ENCODE peak calls at places on chromosomes 13 and 19, in six cellular contexts. G, K, M, B, I and F are unnamed samples. For H3K4me1, the result is how much of the 10 kb centered on the place peaks cover.

GRCh38 chr19:35142531-35143230 is 374 bp upstream of the FXYD7 start:
- DNase-seq in G (peak), K (no peak), M (no peak), B (no peak), I (peak), F (no peak)

GRCh38 chr13:104875008-104875762 is 1660.3 kb downstream of the EFNB2 start:
- DNase-seq in G (no peak), K (no peak), M (no peak), B (no peak), I (no peak), F (no peak)

GRCh38 chr19:2289714-2290435 is 7.9 kb upstream of the PEAK3 start:
- DNase-seq in G (no peak), K (no peak), M (no peak), B (no peak), I (peak), F (peak)

GRCh38 chr19:48859711-48860572 is 8.5 kb downstream of the PLEKHA4 start:
- DNase-seq in G (no peak), K (no peak), M (no peak), B (no peak), I (peak), F (no peak)

GRCh38 chr13:48505597-48506091 is 27.2 kb downstream of the RCBTB2 start:
- DNase-seq in G (no peak), K (no peak), M (peak), B (no peak), I (no peak), F (no peak)

GRCh38 chr19:46746281-46746965 is at the start of gene STRN4:
- DNase-seq in G (peak), K (no peak), M (no peak), B (no peak), I (peak), F (peak)

GRCh38 chr13:32577032-32577431 is 9.2 kb upstream of the PDS5B start:
- DNase-seq in G (no peak), K (no peak), M (no peak), B (no peak), I (no peak), F (no peak)

GRCh38 chr19:15372470-15372869 is 7.1 kb downstream of the AKAP8 start:
- DNase-seq in G (no peak), K (no peak), M (no peak), B (no peak), I (no peak), F (peak)

GRCh38 chr13:67275351-67275989 is 45.3 kb upstream of the PCDH9 start:
- DNase-seq in G (no peak), K (no peak), M (no peak), B (no peak), I (no peak), F (no peak)

GRCh38 chr13:42377640-42378382 is 105.9 kb downstream of the AKAP11 start:
- DNase-seq in G (no peak), K (no peak), M (no peak), B (no peak), I (no peak), F (no peak)

GRCh38 chr13:51148952-51149573 is 38.0 kb upstream of the C13orf42 start:
- DNase-seq in G (peak), K (no peak), M (no peak), B (no peak), I (peak), F (no peak)

GRCh38 chr19:46787331-46788100 is 878 bp downstream of the SLC1A5 start:
- DNase-seq in G (peak), K (no peak), M (peak), B (no peak), I (peak), F (peak)

GRCh38 chr19:803686-804418 is 6.6 kb downstream of the PTBP1 start:
- DNase-seq in G (no peak), K (no peak), M (no peak), B (no peak), I (no peak), F (no peak)

GRCh38 chr13:113153810-113154748 is 4.4 kb upstream of the PROZ start:
- DNase-seq in G (peak), K (peak), M (peak), B (no peak), I (peak), F (peak)

GRCh38 chr13:113144255-113144629 is 14.2 kb upstream of the PROZ start:
- DNase-seq in G (no peak), K (peak), M (no peak), B (no peak), I (no peak), F (no peak)

GRCh38 chr19:31214086-31214485 is 135.2 kb downstream of the TSHZ3 start:
- DNase-seq in G (no peak), K (no peak), M (peak), B (peak), I (no peak), F (peak)

GRCh38 chr13:81957121-81957520 is 1616.2 kb upstream of the SPRY2 start:
- DNase-seq in G (no peak), K (no peak), M (no peak), B (no peak), I (peak), F (no peak)

GRCh38 chr13:96851856-96852255 is 142.4 kb downstream of the OXGR1 start:
- DNase-seq in G (no peak), K (no peak), M (no peak), B (no peak), I (peak), F (no peak)

GRCh38 chr19:33374406-33374703 is 846 bp downstream of the CEBPG start:
- DNase-seq in G (no peak), K (no peak), M (no peak), B (no peak), I (peak), F (peak)

GRCh38 chr13:65985632-65986031 is 1244.5 kb downstream of the PCDH9 start:
- DNase-seq in G (no peak), K (no peak), M (no peak), B (no peak), I (peak), F (no peak)

GRCh38 chr13:25046274-25046984 is 49.5 kb upstream of the PABPC3 start:
- DNase-seq in G (no peak), K (no peak), M (no peak), B (no peak), I (peak), F (no peak)

GRCh38 chr19:11982526-11982925 is 17.7 kb downstream of the ZNF763 start:
- DNase-seq in G (no peak), K (no peak), M (no peak), B (no peak), I (no peak), F (no peak)

GRCh38 chr19:49676136-49676689 is 858 bp upstream of the PRMT1 start:
- DNase-seq in G (peak), K (no peak), M (peak), B (no peak), I (peak), F (peak)

GRCh38 chr19:2488942-2489731 is 13.2 kb downstream of the GADD45B start:
- DNase-seq in G (peak), K (no peak), M (peak), B (no peak), I (peak), F (peak)

GRCh38 chr19:20271215-20271926 is 104.4 kb downstream of the ZNF486 start:
- DNase-seq in G (no peak), K (no peak), M (no peak), B (no peak), I (no peak), F (no peak)

GRCh38 chr13:48977973-48978372 is 2.3 kb downstream of the FNDC3A start:
- DNase-seq in G (no peak), K (no peak), M (no peak), B (no peak), I (no peak), F (no peak)

GRCh38 chr13:59663707-59664106 is 500.0 kb downstream of the DIAPH3 start:
- DNase-seq in G (no peak), K (no peak), M (no peak), B (no peak), I (no peak), F (no peak)

GRCh38 chr19:17765069-17765618 is 13.9 kb downstream of the FCHO1 start:
- DNase-seq in G (no peak), K (no peak), M (peak), B (no peak), I (no peak), F (peak)

GRCh38 chr19:17761148-17761547 is 9.9 kb downstream of the FCHO1 start:
- DNase-seq in G (no peak), K (no peak), M (no peak), B (no peak), I (no peak), F (no peak)

GRCh38 chr19:17764348-17764747 is 13.1 kb downstream of the FCHO1 start:
- DNase-seq in G (no peak), K (no peak), M (no peak), B (no peak), I (no peak), F (no peak)

GRCh38 chr19:17766543-17767131 is 15.4 kb downstream of the FCHO1 start:
- DNase-seq in G (peak), K (no peak), M (peak), B (peak), I (peak), F (peak)

DNA sequence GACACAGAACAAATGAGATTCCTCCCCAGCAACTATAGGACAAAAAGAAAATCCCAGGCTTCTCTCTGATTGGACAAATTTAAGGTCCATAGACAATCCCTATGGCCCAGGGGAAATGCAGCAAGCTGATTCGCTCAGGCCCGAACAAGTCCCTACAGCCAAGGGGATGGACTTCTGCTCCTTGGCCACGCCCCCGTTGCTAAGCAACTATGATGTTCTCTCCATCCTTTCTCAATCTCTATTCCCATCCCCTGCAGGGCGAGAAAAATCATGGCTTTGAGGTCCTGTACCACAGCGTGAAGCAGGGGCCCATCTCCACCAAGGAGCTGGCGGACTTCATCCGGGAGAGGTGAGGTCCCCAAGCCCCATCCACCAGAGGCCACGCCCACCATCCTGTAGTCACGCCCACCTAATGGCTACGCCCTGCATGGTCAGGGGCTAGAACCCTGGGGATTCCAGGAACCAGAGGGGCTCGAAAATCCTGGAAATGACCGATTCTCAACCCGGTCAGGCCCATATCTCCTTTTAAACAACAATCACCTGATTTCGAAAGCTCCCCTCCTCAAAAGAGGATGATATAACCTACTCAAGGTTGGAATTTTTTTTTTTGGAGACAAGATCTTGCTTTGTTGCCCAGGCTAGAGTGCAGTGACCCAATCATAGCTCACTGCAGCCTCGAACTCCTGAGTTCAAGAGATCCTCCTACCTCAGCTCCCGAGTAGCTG is 11.4 kb downstream of the FCHO1 start:
- DNase-seq in G (no peak), K (no peak), M (no peak), B (no peak), I (peak), F (no peak)
- H3K27ac ChIP-seq in G (no peak), K (no peak), M (no peak), B (no peak), I (peak), F (no peak)

GRCh38 chr13:98150836-98151489 is 8.1 kb downstream of the FARP1 start:
- DNase-seq in G (no peak), K (no peak), M (no peak), B (no peak), I (no peak), F (no peak)
- H3K4me1 ChIP-seq in G (under half), K (under half), M (under half), B (under half), I (under half), F (under half)

GRCh38 chr19:21423057-21424041 is 26.4 kb downstream of the ZNF493 start:
- DNase-seq in G (no peak), K (no peak), M (no peak), B (no peak), I (no peak), F (no peak)

GRCh38 chr19:21422244-21422643 is 25.3 kb downstream of the ZNF493 start:
- DNase-seq in G (no peak), K (no peak), M (no peak), B (no peak), I (no peak), F (no peak)
- H3K4me3 ChIP-seq in G (no peak), K (no peak), M (peak), B (no peak), I (no peak), F (no peak)

DNA sequence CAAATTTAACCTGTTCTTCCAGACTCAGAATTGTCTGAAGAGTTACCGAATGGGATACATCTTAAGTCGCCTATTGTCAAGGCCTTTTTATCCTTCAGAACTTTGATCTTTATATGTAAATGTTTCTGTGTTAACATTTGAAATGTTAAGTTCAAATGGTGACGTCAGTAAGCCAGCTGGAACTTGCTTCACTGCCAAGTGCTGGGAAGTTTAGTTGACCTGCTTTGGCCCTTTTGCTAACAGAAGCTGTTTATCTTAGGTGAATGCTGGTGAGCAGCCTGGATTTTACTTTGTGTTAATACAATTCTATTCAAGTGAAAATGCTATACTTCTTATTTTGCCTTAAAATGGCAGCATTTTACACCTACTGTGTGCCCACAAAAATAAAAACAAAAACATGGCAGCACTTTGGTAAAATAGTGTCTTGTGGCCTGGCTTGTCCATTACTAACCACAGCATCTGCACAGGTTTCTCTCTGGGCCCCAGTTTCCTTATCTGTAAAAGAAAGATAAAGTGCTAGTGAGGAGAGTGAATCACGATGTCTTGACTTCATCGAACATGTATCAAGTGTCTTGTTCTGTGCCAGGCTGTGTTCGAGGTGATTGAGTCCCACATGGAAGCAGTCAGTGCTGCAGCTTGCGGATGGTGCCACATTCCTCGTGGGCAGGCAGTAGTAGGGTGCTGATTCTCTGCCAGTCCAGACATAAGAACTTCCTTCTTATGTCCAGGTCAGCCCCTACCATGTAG is 2.2 kb downstream of the NAXD start:
- DNase-seq in G (peak), K (no peak), M (no peak), B (no peak), I (no peak), F (no peak)
- H3K27ac ChIP-seq in G (peak), K (no peak), M (peak), B (peak), I (no peak), F (peak)